ENCODE peak calls at places on chromosomes 6 and 20, in eight cellular contexts. S is NCI-H446 treated with DMSO at 0.1 percent for 48 hours; B is progenitor cell of endocrine pancreas; D is smooth muscle cell of the brain vasculature; P is upper lobe of right lung; W is fibroblast of the aortic adventitia; C is activated CD4-positive, alpha-beta T cell treated with anti-CD3 and anti-CD28 coated beads, Interleukin-2, amount 50 U/mL, for 24 hours; Y is GM10248. M is an unnamed sample.

GRCh38 chr20:60697252-60697651 is 554.8 kb upstream of the CDH4 start:
- DNase-seq in W (no peak), P (no peak), C (no peak), S (no peak), D (no peak), B (no peak), Y (no peak), M (peak)

GRCh38 chr20:24598346-24598745 is 128.9 kb downstream of the SYNDIG1 start:
- DNase-seq in D (no peak), B (no peak), S (no peak), W (no peak), C (no peak), Y (no peak), P (no peak), M (no peak)

GRCh38 chr20:5835234-5835845 is 85.1 kb downstream of the SHLD1 start:
- DNase-seq in D (no peak), B (no peak), C (no peak), S (peak), P (no peak), Y (no peak), W (peak), M (peak)

GRCh38 chr6:63663147-63663877 is 27.7 kb downstream of the PHF3 start:
- DNase-seq in C (no peak), W (peak), P (no peak), B (no peak), Y (no peak), D (no peak), S (no peak), M (peak)

GRCh38 chr20:24146231-24146634 is 157.7 kb upstream of the GGTLC1 start:
- DNase-seq in C (no peak), B (no peak), Y (no peak), D (no peak), P (no peak), S (no peak), W (peak), M (no peak)

GRCh38 chr20:38843346-38843745 is 37.8 kb downstream of the PPP1R16B start:
- DNase-seq in Y (no peak), D (no peak), S (no peak), B (no peak), W (no peak), C (peak), P (no peak), M (no peak)

GRCh38 chr6:165245716-165246115 is 63.7 kb downstream of the C6orf118 start:
- DNase-seq in P (no peak), B (no peak), D (no peak), S (no peak), W (peak), C (no peak), Y (no peak), M (no peak)

GRCh38 chr6:166636191-166636938 is 9.3 kb upstream of the RPS6KA2 start:
- DNase-seq in D (no peak), C (no peak), W (peak), Y (no peak), B (no peak), S (no peak), P (no peak), M (no peak)

GRCh38 chr6:23963137-23963536 is 162.9 kb upstream of the NRSN1 start:
- DNase-seq in W (no peak), S (no peak), P (no peak), B (no peak), Y (no peak), C (no peak), D (no peak), M (no peak)

M was measured in fibroblast of mammary gland.